ENCODE peak calls at places on chromosome 12, in five cellular contexts. One of them, this sample, is unnamed.

GRCh38 chr12:65643171-65643570 is 181.1 kb upstream of the HMGA2 start:
- DNase-seq in astrocyte of the spinal cord: no peak
- DNase-seq in left ventricle myocardium inferior: no peak
- DNase-seq in AG04449: no peak
- DNase-seq in choroid plexus epithelial cell: no peak
- DNase-seq in this sample: no peak

GRCh38 chr12:128138125-128138524 is 128.8 kb upstream of the TMEM132C start:
- DNase-seq in astrocyte of the spinal cord: no peak
- DNase-seq in left ventricle myocardium inferior: no peak
- DNase-seq in AG04449: no peak
- DNase-seq in choroid plexus epithelial cell: no peak
- DNase-seq in this sample: no peak

GRCh38 chr12:43957732-43958131 is 121.9 kb downstream of the TMEM117 start:
- DNase-seq in astrocyte of the spinal cord: peak
- DNase-seq in left ventricle myocardium inferior: no peak
- DNase-seq in AG04449: peak
- DNase-seq in choroid plexus epithelial cell: peak
- DNase-seq in this sample: no peak

GRCh38 chr12:74915718-74916117 is 293.9 kb downstream of the KCNC2 start:
- DNase-seq in astrocyte of the spinal cord: no peak
- DNase-seq in left ventricle myocardium inferior: no peak
- DNase-seq in AG04449: no peak
- DNase-seq in choroid plexus epithelial cell: no peak
- DNase-seq in this sample: no peak

GRCh38 chr12:42421844-42422779 is 96.1 kb downstream of the PPHLN1 start:
- DNase-seq in astrocyte of the spinal cord: peak
- DNase-seq in left ventricle myocardium inferior: no peak
- DNase-seq in AG04449: peak
- DNase-seq in choroid plexus epithelial cell: peak
- DNase-seq in this sample: no peak

GRCh38 chr12:30450872-30451271 is 244.8 kb downstream of the IPO8 start:
- DNase-seq in astrocyte of the spinal cord: no peak
- DNase-seq in left ventricle myocardium inferior: no peak
- DNase-seq in AG04449: no peak
- DNase-seq in choroid plexus epithelial cell: no peak
- DNase-seq in this sample: no peak

GRCh38 chr12:69024907-69025306 is 91.9 kb upstream of the CPM start:
- DNase-seq in astrocyte of the spinal cord: peak
- DNase-seq in left ventricle myocardium inferior: no peak
- DNase-seq in AG04449: no peak
- DNase-seq in choroid plexus epithelial cell: peak
- DNase-seq in this sample: peak

GRCh38 chr12:59151243-59151642 is 230.9 kb upstream of the LRIG3 start:
- DNase-seq in astrocyte of the spinal cord: peak
- DNase-seq in left ventricle myocardium inferior: no peak
- DNase-seq in AG04449: peak
- DNase-seq in choroid plexus epithelial cell: peak
- DNase-seq in this sample: no peak

GRCh38 chr12:15717940-15718567 is 71.1 kb downstream of the EPS8 start:
- DNase-seq in astrocyte of the spinal cord: no peak
- DNase-seq in left ventricle myocardium inferior: no peak
- DNase-seq in AG04449: no peak
- DNase-seq in choroid plexus epithelial cell: no peak
- DNase-seq in this sample: no peak

GRCh38 chr12:7351177-7351576 is 47.3 kb downstream of the ACSM4 start:
- DNase-seq in astrocyte of the spinal cord: no peak
- DNase-seq in left ventricle myocardium inferior: no peak
- DNase-seq in AG04449: no peak
- DNase-seq in choroid plexus epithelial cell: no peak
- DNase-seq in this sample: no peak

GRCh38 chr12:131094831-131095805 is 141.4 kb downstream of the ADGRD1 start:
- DNase-seq in astrocyte of the spinal cord: no peak
- DNase-seq in left ventricle myocardium inferior: no peak
- DNase-seq in AG04449: no peak
- DNase-seq in choroid plexus epithelial cell: no peak
- DNase-seq in this sample: no peak

GRCh38 chr12:52910248-52910883 is 5.5 kb upstream of the KRT8 start:
- DNase-seq in astrocyte of the spinal cord: no peak
- DNase-seq in left ventricle myocardium inferior: no peak
- DNase-seq in AG04449: no peak
- DNase-seq in choroid plexus epithelial cell: no peak
- DNase-seq in this sample: no peak

GRCh38 chr12:11675952-11676505 is 26.6 kb downstream of the ETV6 start:
- DNase-seq in astrocyte of the spinal cord: no peak
- DNase-seq in left ventricle myocardium inferior: no peak
- DNase-seq in AG04449: no peak
- DNase-seq in choroid plexus epithelial cell: no peak
- DNase-seq in this sample: peak

GRCh38 chr12:131536337-131536736 is 174.6 kb upstream of the SFSWAP start:
- DNase-seq in astrocyte of the spinal cord: no peak
- DNase-seq in left ventricle myocardium inferior: no peak
- DNase-seq in AG04449: no peak
- DNase-seq in choroid plexus epithelial cell: no peak
- DNase-seq in this sample: no peak

GRCh38 chr12:3041558-3042164 is 35.5 kb upstream of the TSPAN9 start:
- DNase-seq in astrocyte of the spinal cord: peak
- DNase-seq in left ventricle myocardium inferior: no peak
- DNase-seq in AG04449: no peak
- DNase-seq in choroid plexus epithelial cell: peak
- DNase-seq in this sample: no peak

GRCh38 chr12:95608252-95609033 is 57.2 kb upstream of the USP44 start:
- DNase-seq in astrocyte of the spinal cord: peak
- DNase-seq in left ventricle myocardium inferior: peak
- DNase-seq in AG04449: no peak
- DNase-seq in choroid plexus epithelial cell: peak
- DNase-seq in this sample: no peak

GRCh38 chr12:132046561-132046960 is 96.8 kb downstream of the EP400 start:
- DNase-seq in astrocyte of the spinal cord: peak
- DNase-seq in left ventricle myocardium inferior: no peak
- DNase-seq in AG04449: peak
- DNase-seq in choroid plexus epithelial cell: peak
- DNase-seq in this sample: no peak

GRCh38 chr12:105262461-105263184 is 26.6 kb upstream of the APPL2 start:
- DNase-seq in astrocyte of the spinal cord: no peak
- DNase-seq in left ventricle myocardium inferior: no peak
- DNase-seq in AG04449: no peak
- DNase-seq in choroid plexus epithelial cell: peak
- DNase-seq in this sample: no peak

GRCh38 chr12:52018448-52019122 is 11.8 kb downstream of the TAMALIN start:
- DNase-seq in astrocyte of the spinal cord: no peak
- DNase-seq in left ventricle myocardium inferior: no peak
- DNase-seq in AG04449: no peak
- DNase-seq in choroid plexus epithelial cell: no peak
- DNase-seq in this sample: no peak

GRCh38 chr12:89890191-89890590 is 181.6 kb upstream of the ATP2B1 start:
- DNase-seq in astrocyte of the spinal cord: no peak
- DNase-seq in left ventricle myocardium inferior: no peak
- DNase-seq in AG04449: no peak
- DNase-seq in choroid plexus epithelial cell: no peak
- DNase-seq in this sample: no peak

GRCh38 chr12:111436266-111436665 is 30.5 kb downstream of the SH2B3 start:
- DNase-seq in astrocyte of the spinal cord: no peak
- DNase-seq in left ventricle myocardium inferior: no peak
- DNase-seq in AG04449: no peak
- DNase-seq in choroid plexus epithelial cell: no peak
- DNase-seq in this sample: no peak

GRCh38 chr12:3744216-3744883 is 8.6 kb downstream of the CRACR2A start:
- DNase-seq in astrocyte of the spinal cord: no peak
- DNase-seq in left ventricle myocardium inferior: no peak
- DNase-seq in AG04449: no peak
- DNase-seq in choroid plexus epithelial cell: peak
- DNase-seq in this sample: no peak

GRCh38 chr12:51171884-51172514 is 936 bp downstream of the TFCP2 start:
- DNase-seq in astrocyte of the spinal cord: peak
- DNase-seq in left ventricle myocardium inferior: no peak
- DNase-seq in AG04449: no peak
- DNase-seq in choroid plexus epithelial cell: peak
- DNase-seq in this sample: no peak

GRCh38 chr12:58656254-58657009 is 263.9 kb downstream of the LRIG3 start:
- DNase-seq in astrocyte of the spinal cord: no peak
- DNase-seq in left ventricle myocardium inferior: no peak
- DNase-seq in AG04449: no peak
- DNase-seq in choroid plexus epithelial cell: no peak
- DNase-seq in this sample: no peak

GRCh38 chr12:102300824-102301461 is 103.3 kb upstream of the PMCH start:
- DNase-seq in astrocyte of the spinal cord: peak
- DNase-seq in left ventricle myocardium inferior: no peak
- DNase-seq in AG04449: no peak
- DNase-seq in choroid plexus epithelial cell: peak
- DNase-seq in this sample: peak

GRCh38 chr12:109719123-109720022 is 5.7 kb downstream of the FAM222A start:
- DNase-seq in astrocyte of the spinal cord: no peak
- DNase-seq in left ventricle myocardium inferior: no peak
- DNase-seq in AG04449: no peak
- DNase-seq in choroid plexus epithelial cell: peak
- DNase-seq in this sample: no peak

GRCh38 chr12:111256629-111257434 is 112.1 kb downstream of the PHETA1 start:
- DNase-seq in astrocyte of the spinal cord: no peak
- DNase-seq in left ventricle myocardium inferior: no peak
- DNase-seq in AG04449: no peak
- DNase-seq in choroid plexus epithelial cell: no peak
- DNase-seq in this sample: no peak

GRCh38 chr12:111636209-111636928 is 37.3 kb upstream of the ATXN2 start:
- DNase-seq in astrocyte of the spinal cord: peak
- DNase-seq in left ventricle myocardium inferior: peak
- DNase-seq in AG04449: peak
- DNase-seq in choroid plexus epithelial cell: peak
- DNase-seq in this sample: no peak

GRCh38 chr12:52249041-52249461 is 16.0 kb downstream of the KRT7 start:
- DNase-seq in astrocyte of the spinal cord: no peak
- DNase-seq in left ventricle myocardium inferior: peak
- DNase-seq in AG04449: no peak
- DNase-seq in choroid plexus epithelial cell: no peak
- DNase-seq in this sample: no peak

GRCh38 chr12:56716933-56717880 is 7.9 kb downstream of the NACA start:
- DNase-seq in astrocyte of the spinal cord: no peak
- DNase-seq in left ventricle myocardium inferior: no peak
- DNase-seq in AG04449: no peak
- DNase-seq in choroid plexus epithelial cell: no peak
- DNase-seq in this sample: no peak

GRCh38 chr12:23631991-23632390 is 317.5 kb downstream of the SOX5 start:
- DNase-seq in astrocyte of the spinal cord: peak
- DNase-seq in left ventricle myocardium inferior: no peak
- DNase-seq in AG04449: no peak
- DNase-seq in choroid plexus epithelial cell: no peak
- DNase-seq in this sample: no peak

GRCh38 chr12:52243264-52243773 is 10.3 kb downstream of the KRT7 start:
- DNase-seq in astrocyte of the spinal cord: no peak
- DNase-seq in left ventricle myocardium inferior: no peak
- DNase-seq in AG04449: no peak
- DNase-seq in choroid plexus epithelial cell: no peak
- DNase-seq in this sample: peak

GRCh38 chr12:116346751-116347150 is 69.3 kb upstream of the MED13L start:
- DNase-seq in astrocyte of the spinal cord: peak
- DNase-seq in left ventricle myocardium inferior: no peak
- DNase-seq in AG04449: peak
- DNase-seq in choroid plexus epithelial cell: peak
- DNase-seq in this sample: no peak

GRCh38 chr12:46926536-46926935 is 100.7 kb upstream of the SLC38A4 start:
- DNase-seq in astrocyte of the spinal cord: no peak
- DNase-seq in left ventricle myocardium inferior: no peak
- DNase-seq in AG04449: no peak
- DNase-seq in choroid plexus epithelial cell: no peak
- DNase-seq in this sample: no peak

GRCh38 chr12:114691810-114692557 is 8.0 kb upstream of the TBX3 start:
- DNase-seq in astrocyte of the spinal cord: no peak
- DNase-seq in left ventricle myocardium inferior: no peak
- DNase-seq in AG04449: no peak
- DNase-seq in choroid plexus epithelial cell: no peak
- DNase-seq in this sample: no peak

GRCh38 chr12:9148926-9149325 is 33.2 kb upstream of the A2M start:
- DNase-seq in astrocyte of the spinal cord: no peak
- DNase-seq in left ventricle myocardium inferior: no peak
- DNase-seq in AG04449: no peak
- DNase-seq in choroid plexus epithelial cell: no peak
- DNase-seq in this sample: no peak

GRCh38 chr12:9143929-9144328 is 28.2 kb upstream of the A2M start:
- DNase-seq in astrocyte of the spinal cord: no peak
- DNase-seq in left ventricle myocardium inferior: no peak
- DNase-seq in AG04449: no peak
- DNase-seq in choroid plexus epithelial cell: no peak
- DNase-seq in this sample: no peak

GRCh38 chr12:9149372-9149771 is 33.7 kb upstream of the A2M start:
- DNase-seq in astrocyte of the spinal cord: no peak
- DNase-seq in left ventricle myocardium inferior: no peak
- DNase-seq in AG04449: no peak
- DNase-seq in choroid plexus epithelial cell: no peak
- DNase-seq in this sample: no peak
- TF ChIP-seq CTCF in astrocyte of the spinal cord: no peak
- TF ChIP-seq CTCF in left ventricle myocardium inferior: no peak
- TF ChIP-seq CTCF in AG04449: no peak
- TF ChIP-seq CTCF in choroid plexus epithelial cell: no peak
- TF ChIP-seq CTCF in this sample: peak

GRCh38 chr12:121018860-121019259 is 2.6 kb upstream of the C12orf43 start:
- DNase-seq in astrocyte of the spinal cord: no peak
- DNase-seq in left ventricle myocardium inferior: no peak
- DNase-seq in AG04449: no peak
- DNase-seq in choroid plexus epithelial cell: no peak
- DNase-seq in this sample: no peak
- H3K4me3 ChIP-seq in astrocyte of the spinal cord: no peak
- H3K4me3 ChIP-seq in left ventricle myocardium inferior: no peak
- H3K4me3 ChIP-seq in AG04449: no peak
- H3K4me3 ChIP-seq in choroid plexus epithelial cell: no peak
- H3K4me3 ChIP-seq in this sample: no peak

GRCh38 chr12:118500302-118500701 is 123.9 kb downstream of the SUDS3 start:
- DNase-seq in astrocyte of the spinal cord: no peak
- DNase-seq in left ventricle myocardium inferior: no peak
- DNase-seq in AG04449: no peak
- DNase-seq in choroid plexus epithelial cell: no peak
- DNase-seq in this sample: no peak

GRCh38 chr12:118498171-118498570 is 121.8 kb downstream of the SUDS3 start:
- DNase-seq in astrocyte of the spinal cord: no peak
- DNase-seq in left ventricle myocardium inferior: no peak
- DNase-seq in AG04449: peak
- DNase-seq in choroid plexus epithelial cell: no peak
- DNase-seq in this sample: no peak

GRCh38 chr12:118503476-118503875 is 127.1 kb downstream of the SUDS3 start:
- DNase-seq in astrocyte of the spinal cord: no peak
- DNase-seq in left ventricle myocardium inferior: no peak
- DNase-seq in AG04449: no peak
- DNase-seq in choroid plexus epithelial cell: no peak
- DNase-seq in this sample: no peak

GRCh38 chr12:118501489-118501888 is 125.1 kb downstream of the SUDS3 start:
- DNase-seq in astrocyte of the spinal cord: no peak
- DNase-seq in left ventricle myocardium inferior: no peak
- DNase-seq in AG04449: no peak
- DNase-seq in choroid plexus epithelial cell: no peak
- DNase-seq in this sample: no peak
- TF ChIP-seq CTCF in astrocyte of the spinal cord: no peak
- TF ChIP-seq CTCF in left ventricle myocardium inferior: no peak
- TF ChIP-seq CTCF in AG04449: no peak
- TF ChIP-seq CTCF in choroid plexus epithelial cell: no peak
- TF ChIP-seq CTCF in this sample: no peak

GRCh38 chr12:48980389-48980952 is 2.3 kb downstream of the WNT1 start:
- DNase-seq in astrocyte of the spinal cord: no peak
- DNase-seq in left ventricle myocardium inferior: no peak
- DNase-seq in AG04449: no peak
- DNase-seq in choroid plexus epithelial cell: no peak
- DNase-seq in this sample: no peak
- H3K4me3 ChIP-seq in astrocyte of the spinal cord: no peak
- H3K4me3 ChIP-seq in left ventricle myocardium inferior: peak
- H3K4me3 ChIP-seq in AG04449: no peak
- H3K4me3 ChIP-seq in choroid plexus epithelial cell: no peak
- H3K4me3 ChIP-seq in this sample: no peak

GRCh38 chr12:72889791-72890190 is 617.6 kb downstream of the TRHDE start:
- DNase-seq in astrocyte of the spinal cord: no peak
- DNase-seq in left ventricle myocardium inferior: no peak
- DNase-seq in AG04449: no peak
- DNase-seq in choroid plexus epithelial cell: no peak
- DNase-seq in this sample: no peak
- TF ChIP-seq CTCF in astrocyte of the spinal cord: no peak
- TF ChIP-seq CTCF in left ventricle myocardium inferior: no peak
- TF ChIP-seq CTCF in AG04449: no peak
- TF ChIP-seq CTCF in choroid plexus epithelial cell: no peak
- TF ChIP-seq CTCF in this sample: no peak